ENCODE peak calls at places on chromosomes 2 and 18, in five cellular contexts. G is fibroblast of lung, T is foreskin keratinocyte, X is heart right ventricle, H is spleen. W is an unnamed sample. For H3K4me1, the result is how much of the 10 kb centered on the place peaks cover.

GRCh38 chr2:35292269-35292668 is 1063.3 kb upstream of the CRIM1 start:
- DNase-seq in H (no peak), X (no peak), G (no peak), T (no peak), W (no peak)

GRCh38 chr2:45637440-45637839 is 14.0 kb upstream of the PRKCE start:
- DNase-seq in T (no peak), H (no peak), G (peak), X (no peak), W (no peak)

GRCh38 chr18:41484069-41484468 is 471.0 kb upstream of the PIK3C3 start:
- DNase-seq in X (no peak), H (no peak), G (no peak), T (no peak), W (no peak)

GRCh38 chr18:23049698-23050373 is 85.4 kb upstream of the CABLES1 start:
- DNase-seq in G (no peak), T (no peak), X (no peak), H (no peak), W (no peak)

GRCh38 chr2:66790651-66791181 is 355.8 kb downstream of the MEIS1 start:
- DNase-seq in X (no peak), H (no peak), T (no peak), G (peak), W (no peak)

GRCh38 chr2:233413529-233414272 is 59.4 kb downstream of the DGKD start:
- DNase-seq in X (peak), G (peak), T (peak), H (no peak), W (peak)

GRCh38 chr2:195563857-195564512 is 93.0 kb upstream of the SLC39A10 start:
- DNase-seq in H (peak), T (peak), G (peak), X (no peak), W (no peak)

GRCh38 chr2:28338046-28338753 is 54.5 kb upstream of the FOSL2 start:
- DNase-seq in X (peak), H (peak), T (no peak), G (peak), W (peak)

GRCh38 chr2:160465406-160465805 is 28.2 kb downstream of the RBMS1 start:
- DNase-seq in G (no peak), X (no peak), H (no peak), T (peak), W (no peak)

GRCh38 chr2:27308359-27308875 is at the start of gene UCN:
- DNase-seq in X (peak), G (peak), H (peak), T (no peak), W (no peak)

GRCh38 chr2:96356889-96357288 is 21.3 kb downstream of the NCAPH start:
- DNase-seq in T (no peak), H (no peak), X (no peak), G (peak), W (no peak)

GRCh38 chr2:96353606-96354095 is 18.1 kb downstream of the NCAPH start:
- DNase-seq in H (no peak), T (no peak), X (no peak), G (no peak), W (no peak)

GRCh38 chr2:96353032-96353561 is 17.5 kb downstream of the NCAPH start:
- DNase-seq in X (peak), H (no peak), T (no peak), G (no peak), W (no peak)

GRCh38 chr2:96359310-96359709 is 23.7 kb downstream of the NCAPH start:
- DNase-seq in X (peak), T (no peak), G (no peak), H (no peak), W (no peak)

GRCh38 chr2:96354492-96354891 is 18.9 kb downstream of the NCAPH start:
- DNase-seq in H (no peak), T (peak), G (no peak), X (no peak), W (no peak)
- H3K27ac ChIP-seq in H (peak), T (no peak), G (no peak), X (peak), W (no peak)

GRCh38 chr2:238207006-238207405 is 3.5 kb upstream of the ILKAP start:
- DNase-seq in T (no peak), X (no peak), H (no peak), G (no peak), W (no peak)

GRCh38 chr2:238202326-238203103 is 980 bp downstream of the ILKAP start:
- DNase-seq in T (peak), G (peak), H (no peak), X (no peak), W (no peak)

GRCh38 chr2:238203104-238203972 is at the start of gene ILKAP:
- DNase-seq in H (peak), X (peak), T (peak), G (peak), W (peak)

GRCh38 chr2:238203973-238204683 is 633 bp upstream of the ILKAP start:
- DNase-seq in H (no peak), T (peak), G (no peak), X (no peak), W (no peak)
- H3K4me1 ChIP-seq in H (under half), T (under half), G (under half), X (under half), W (under half)

DNA sequence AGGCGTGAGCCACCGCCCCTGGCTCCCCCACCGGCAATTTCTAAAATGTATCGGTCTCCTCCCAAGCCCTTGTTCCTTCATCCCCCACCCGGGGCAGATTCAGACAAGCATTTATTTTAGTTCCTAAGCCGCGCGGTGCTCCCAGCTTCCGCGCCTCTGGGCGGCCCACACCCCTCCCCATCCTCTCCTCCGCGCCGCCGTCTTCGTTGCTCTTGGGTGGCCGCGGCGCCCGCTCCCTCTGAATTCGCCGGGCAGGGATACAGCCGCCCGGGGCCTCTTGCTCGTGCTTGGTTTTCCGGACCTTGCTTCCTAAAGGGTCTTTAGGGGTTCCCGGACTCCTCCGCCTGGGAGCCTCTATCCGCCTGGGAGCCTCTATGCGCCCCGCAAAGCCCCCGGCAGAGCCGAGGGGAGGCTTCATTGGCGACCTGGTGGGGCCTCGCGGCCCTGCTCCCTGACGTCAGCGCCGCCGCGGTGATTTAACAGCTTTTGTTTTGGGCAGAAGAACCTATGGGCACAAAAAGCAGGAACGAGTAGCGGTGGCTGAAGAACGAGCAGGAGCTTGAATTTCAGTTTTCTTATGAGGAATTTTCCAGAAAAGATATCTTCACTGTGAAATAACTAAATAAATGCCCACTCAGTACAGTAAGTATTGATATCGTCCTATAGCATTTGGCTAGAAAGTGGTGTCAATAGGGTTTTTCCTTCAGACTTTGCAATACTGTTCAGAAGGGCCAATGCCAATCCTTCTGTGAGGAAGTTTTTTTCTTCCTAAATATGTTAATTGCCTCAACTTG is 37.3 kb downstream of the PRKRA start:
- DNase-seq in H (peak), X (peak), G (peak), T (no peak), W (peak)
- TF ChIP-seq CTCF in H (peak), X (no peak), G (no peak), T (peak), W (no peak)

GRCh38 chr2:113251118-113251517 is 27.6 kb downstream of the PAX8 start:
- DNase-seq in G (no peak), T (no peak), H (no peak), X (no peak), W (no peak)

GRCh38 chr2:113255140-113256070 is 23.3 kb downstream of the PAX8 start:
- DNase-seq in H (no peak), X (no peak), T (no peak), G (no peak), W (no peak)

GRCh38 chr2:113253453-113253852 is 25.3 kb downstream of the PAX8 start:
- DNase-seq in X (no peak), H (no peak), G (no peak), T (peak), W (no peak)

GRCh38 chr2:113248997-113249770 is 29.5 kb downstream of the PAX8 start:
- DNase-seq in X (peak), G (peak), H (peak), T (peak), W (peak)

GRCh38 chr2:113252047-113252582 is 26.6 kb downstream of the PAX8 start:
- DNase-seq in X (no peak), T (no peak), G (no peak), H (no peak), W (no peak)
- H3K27ac ChIP-seq in X (peak), T (no peak), G (no peak), H (peak), W (no peak)

DNA sequence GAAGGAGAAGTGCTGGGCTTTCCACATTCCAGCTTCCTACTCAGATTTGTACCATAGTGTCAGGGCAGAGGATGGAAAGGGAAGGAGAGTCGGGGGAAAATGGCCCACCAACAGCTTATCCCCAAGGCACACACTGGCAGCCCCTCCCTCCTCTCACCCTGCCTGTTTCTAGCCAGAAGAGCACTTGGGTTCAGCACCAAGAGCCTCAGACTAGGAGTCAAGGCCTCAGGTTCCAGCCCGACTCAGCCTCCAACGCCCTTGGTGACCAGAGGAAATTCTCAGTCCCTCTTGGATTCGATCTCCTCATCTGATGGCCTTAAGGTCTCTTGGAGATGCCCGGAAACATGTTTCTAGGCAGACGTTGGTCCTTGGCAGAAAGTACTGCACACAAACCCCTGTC is 53.9 kb downstream of the TNS1 start:
- DNase-seq in T (no peak), G (no peak), H (peak), X (no peak), W (peak)
- H3K4me1 ChIP-seq in T (under half), G (under half), H (under half), X (half or more), W (under half)

DNA sequence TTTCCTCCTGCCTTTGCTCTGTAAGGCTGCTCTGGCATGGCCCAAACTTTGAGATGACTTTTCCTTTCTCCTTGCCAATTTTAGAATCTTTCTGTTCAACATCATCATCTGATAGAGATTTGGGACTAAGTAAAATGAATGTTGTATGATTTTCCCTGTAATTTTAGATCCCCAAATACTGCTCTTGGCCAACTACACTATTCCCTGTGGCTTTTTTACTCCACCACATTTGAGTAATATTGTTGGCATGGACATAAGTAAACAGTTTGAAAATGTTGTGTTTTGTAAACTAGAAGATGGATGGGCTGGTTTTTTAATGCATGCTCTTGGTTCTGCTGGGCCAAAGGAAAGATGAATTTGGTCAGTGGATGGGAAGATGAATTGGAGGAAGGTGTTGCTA is 12.1 kb downstream of the LTBP1 start:
- DNase-seq in X (no peak), G (peak), H (no peak), T (no peak), W (no peak)
- TF ChIP-seq CTCF in X (no peak), G (no peak), H (no peak), T (no peak), W (no peak)

GRCh38 chr2:121694398-121695178 is 42.1 kb downstream of the NIFK start:
- DNase-seq in G (peak), H (no peak), X (no peak), T (no peak), W (no peak)
- H3K27ac ChIP-seq in G (no peak), H (no peak), X (no peak), T (no peak), W (no peak)

DNA sequence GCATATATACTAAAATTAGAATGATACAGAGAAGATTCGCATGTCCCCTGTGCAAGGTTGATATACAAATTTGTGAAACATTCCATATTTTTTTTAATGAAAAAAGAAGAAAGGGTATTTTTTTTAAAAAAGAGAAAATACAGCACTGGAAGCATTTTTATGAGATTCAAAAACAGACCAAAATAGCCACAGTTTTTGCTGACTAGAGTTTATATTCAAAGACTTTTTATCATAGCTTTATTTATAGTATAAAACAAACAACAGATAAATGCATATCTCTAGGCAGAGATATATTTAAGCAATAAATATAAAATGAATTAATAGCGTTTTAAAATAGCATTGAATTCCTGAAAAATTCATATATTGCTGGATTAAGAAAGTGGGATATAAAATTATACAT is 436.5 kb upstream of the ACVR2A start:
- DNase-seq in G (no peak), H (no peak), T (no peak), X (no peak), W (no peak)
- H3K4me1 ChIP-seq in G (under half), H (under half), T (under half), X (under half), W (under half)

GRCh38 chr18:2471523-2471922 is 99.8 kb downstream of the METTL4 start:
- DNase-seq in X (no peak), H (no peak), T (no peak), G (no peak), W (no peak)
- TF ChIP-seq CTCF in X (no peak), H (no peak), T (peak), G (no peak), W (no peak)

GRCh38 chr2:37587817-37588216 is 83.6 kb downstream of the CDC42EP3 start:
- DNase-seq in T (no peak), X (no peak), G (no peak), H (no peak), W (no peak)

GRCh38 chr2:37590119-37590571 is 81.3 kb downstream of the CDC42EP3 start:
- DNase-seq in G (peak), H (no peak), X (no peak), T (no peak), W (no peak)

GRCh38 chr2:37586663-37587409 is 84.6 kb downstream of the CDC42EP3 start:
- DNase-seq in G (no peak), H (no peak), X (no peak), T (no peak), W (no peak)

GRCh38 chr2:37589298-37589697 is 82.1 kb downstream of the CDC42EP3 start:
- DNase-seq in X (no peak), G (peak), T (no peak), H (no peak), W (no peak)

DNA sequence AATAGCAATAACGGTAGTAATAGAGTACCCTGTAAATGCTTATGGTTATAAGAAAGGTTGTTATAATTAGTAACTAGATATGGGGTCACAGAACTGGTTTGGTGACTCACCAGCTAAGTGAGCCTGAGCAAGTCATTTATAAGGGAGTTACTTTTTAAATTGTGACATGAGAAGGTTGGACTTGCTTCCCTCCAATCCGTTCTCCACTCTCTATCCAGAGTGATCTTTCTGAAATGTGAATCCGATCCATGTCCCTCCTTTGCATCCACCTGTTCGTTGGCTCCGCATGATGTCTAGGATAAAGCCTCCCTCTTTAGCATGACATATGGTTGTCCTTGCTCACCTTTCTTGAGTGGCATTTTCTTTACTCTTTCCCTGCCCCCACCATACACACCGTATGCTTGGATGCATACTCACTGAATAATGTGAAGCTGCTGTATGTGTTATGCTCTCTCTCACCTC is 83.1 kb downstream of the CDC42EP3 start:
- DNase-seq in G (peak), H (no peak), T (peak), X (no peak), W (no peak)
- H3K27ac ChIP-seq in G (no peak), H (no peak), T (no peak), X (no peak), W (no peak)